ENCODE peak calls at places on chromosomes 1 and 21, in four cellular contexts. X is ovary; C is CD4-positive, alpha-beta T cell; D is OCI-LY7. O is an unnamed sample.

GRCh38 chr1:31152181-31152768 is 86.8 kb upstream of the PUM1 start:
- DNase-seq in X (no peak), C (no peak), D (peak; percentile 33), O (no peak)

GRCh38 chr1:16204634-16205332 is 7.7 kb downstream of the ARHGEF19 start:
- DNase-seq in X (no peak), C (no peak), D (peak; percentile 44), O (no peak)

GRCh38 chr1:210250665-210250997 is 18.0 kb downstream of the SERTAD4 start:
- DNase-seq in X (no peak), C (no peak), D (no peak), O (peak; percentile 18)

GRCh38 chr1:36651176-36651910 is 168.6 kb upstream of the CSF3R start:
- DNase-seq in X (no peak), C (no peak), D (no peak), O (no peak)

GRCh38 chr1:230753191-230753585 is 6.0 kb downstream of the CAPN9 start:
- DNase-seq in X (no peak), C (no peak), D (no peak), O (no peak)

GRCh38 chr21:14243877-14244276 is 27.9 kb downstream of the RBM11 start:
- DNase-seq in X (no peak), C (no peak), D (no peak), O (no peak)

GRCh38 chr1:53367503-53368313 is 39.8 kb upstream of the LRP8 start:
- DNase-seq in X (no peak), C (peak; percentile 23), D (peak; percentile 82), O (peak; percentile 69)

GRCh38 chr1:245692318-245692717 is 537.5 kb downstream of the KIF26B start:
- DNase-seq in X (no peak), C (no peak), D (no peak), O (no peak)

GRCh38 chr1:17369466-17369865 is 2.5 kb upstream of the PADI6 start:
- DNase-seq in X (no peak), C (no peak), D (no peak), O (no peak)

GRCh38 chr1:13662498-13662897 is 37.5 kb upstream of the PRDM2 start:
- DNase-seq in X (peak; percentile 60), C (no peak), D (no peak), O (no peak)

GRCh38 chr1:22808846-22809501 is 98.3 kb downstream of the EPHB2 start:
- DNase-seq in X (peak; percentile 73), C (no peak), D (no peak), O (no peak)

GRCh38 chr1:155410931-155411330 is 90.2 kb downstream of the RUSC1 start:
- DNase-seq in X (no peak), C (no peak), D (no peak), O (peak; percentile 87)
- H3K27ac ChIP-seq in X (no peak overlapping the region), C (no peak overlapping the region), D (no peak overlapping the region), O (peak overlapping the region; percentile 60)

GRCh38 chr1:59057801-59058200 is 239.1 kb upstream of the FGGY start:
- DNase-seq in X (no peak), C (no peak), D (no peak), O (no peak)
- H3K27ac ChIP-seq in X (no peak overlapping the region), C (no peak overlapping the region), D (no peak overlapping the region), O (no peak overlapping the region)

DNA sequence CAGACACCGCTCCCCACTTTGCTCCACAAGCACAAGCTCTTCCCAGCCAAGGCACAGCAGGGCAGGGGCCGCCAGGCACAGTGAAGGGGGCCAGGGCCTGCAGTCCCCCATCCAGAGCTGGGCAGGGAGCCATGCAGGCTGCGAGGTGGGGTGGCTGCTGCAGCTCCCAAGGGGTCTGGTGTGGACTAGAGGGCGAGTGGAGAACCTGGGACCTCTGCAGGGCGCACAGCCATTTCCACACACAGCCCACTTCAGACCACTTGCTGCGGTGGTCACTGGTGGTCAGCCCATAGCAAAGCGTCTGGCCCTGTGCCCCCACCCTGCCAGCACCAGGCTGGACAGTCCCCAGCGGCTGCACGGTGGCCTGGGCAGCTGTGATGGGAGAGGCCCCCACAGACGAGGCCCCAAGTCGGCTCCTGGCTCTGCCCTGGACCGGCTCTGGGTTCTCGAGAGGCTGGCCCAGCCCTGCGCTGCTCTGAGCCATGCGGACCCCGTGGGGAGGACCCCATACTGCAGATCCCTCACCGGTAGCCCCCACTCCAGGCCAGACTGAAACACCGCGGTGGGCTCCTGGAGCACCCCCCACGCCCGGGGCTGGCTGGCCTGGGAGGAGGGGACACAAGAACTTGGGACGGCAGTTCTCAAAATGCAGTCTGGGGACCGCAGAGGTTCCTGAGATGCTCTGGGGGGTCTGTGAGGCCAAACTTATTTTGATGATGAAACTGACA is 47.1 kb upstream of the COL6A2 start:
- DNase-seq in X (peak; percentile 42), C (no peak), D (no peak), O (no peak)
- H3K27ac ChIP-seq in X (peak overlapping the region; percentile 84), C (no peak overlapping the region), D (no peak overlapping the region), O (no peak overlapping the region)

GRCh38 chr1:56541408-56541807 is 38.0 kb downstream of the PLPP3 start:
- DNase-seq in X (no peak), C (no peak), D (no peak), O (no peak)

GRCh38 chr1:56542651-56543050 is 36.7 kb downstream of the PLPP3 start:
- DNase-seq in X (no peak), C (no peak), D (no peak), O (no peak)

GRCh38 chr1:56540467-56540866 is 38.9 kb downstream of the PLPP3 start:
- DNase-seq in X (no peak), C (no peak), D (no peak), O (no peak)

GRCh38 chr1:56537660-56538059 is 41.7 kb downstream of the PLPP3 start:
- DNase-seq in X (no peak), C (no peak), D (no peak), O (no peak)

DNA sequence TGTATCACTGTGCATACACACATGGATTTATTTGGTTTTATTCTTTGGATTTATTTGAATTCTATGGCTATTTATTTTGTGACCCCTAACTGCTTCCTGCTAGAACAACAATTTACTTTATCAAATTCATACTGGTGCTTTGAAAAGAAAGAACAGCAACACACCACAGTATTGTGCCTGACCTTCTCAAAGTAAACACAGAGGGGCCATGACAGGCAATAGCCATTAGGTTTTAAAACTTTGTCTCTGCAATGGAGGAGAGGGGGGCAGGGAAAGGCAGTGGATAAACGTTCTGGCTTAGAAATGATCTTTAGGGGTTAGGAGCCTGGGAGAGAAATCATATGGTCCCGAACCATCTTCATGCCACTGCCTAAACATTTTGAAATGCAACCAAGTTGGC is 40.0 kb downstream of the PLPP3 start:
- DNase-seq in X (no peak), C (no peak), D (no peak), O (no peak)
- H3K27ac ChIP-seq in X (no peak overlapping the region), C (no peak overlapping the region), D (no peak overlapping the region), O (no peak overlapping the region)

GRCh38 chr1:27727126-27727525 is 1.4 kb downstream of the FAM76A start:
- DNase-seq in X (no peak), C (no peak), D (peak; percentile 7), O (no peak)

GRCh38 chr1:27726173-27726793 is 522 bp downstream of the FAM76A start:
- DNase-seq in X (peak; percentile 56), C (peak; percentile 10), D (peak; percentile 61), O (peak; percentile 63)

GRCh38 chr1:27724961-27725373 is 794 bp upstream of the FAM76A start:
- DNase-seq in X (peak; percentile 35), C (no peak), D (peak; percentile 25), O (no peak)

DNA sequence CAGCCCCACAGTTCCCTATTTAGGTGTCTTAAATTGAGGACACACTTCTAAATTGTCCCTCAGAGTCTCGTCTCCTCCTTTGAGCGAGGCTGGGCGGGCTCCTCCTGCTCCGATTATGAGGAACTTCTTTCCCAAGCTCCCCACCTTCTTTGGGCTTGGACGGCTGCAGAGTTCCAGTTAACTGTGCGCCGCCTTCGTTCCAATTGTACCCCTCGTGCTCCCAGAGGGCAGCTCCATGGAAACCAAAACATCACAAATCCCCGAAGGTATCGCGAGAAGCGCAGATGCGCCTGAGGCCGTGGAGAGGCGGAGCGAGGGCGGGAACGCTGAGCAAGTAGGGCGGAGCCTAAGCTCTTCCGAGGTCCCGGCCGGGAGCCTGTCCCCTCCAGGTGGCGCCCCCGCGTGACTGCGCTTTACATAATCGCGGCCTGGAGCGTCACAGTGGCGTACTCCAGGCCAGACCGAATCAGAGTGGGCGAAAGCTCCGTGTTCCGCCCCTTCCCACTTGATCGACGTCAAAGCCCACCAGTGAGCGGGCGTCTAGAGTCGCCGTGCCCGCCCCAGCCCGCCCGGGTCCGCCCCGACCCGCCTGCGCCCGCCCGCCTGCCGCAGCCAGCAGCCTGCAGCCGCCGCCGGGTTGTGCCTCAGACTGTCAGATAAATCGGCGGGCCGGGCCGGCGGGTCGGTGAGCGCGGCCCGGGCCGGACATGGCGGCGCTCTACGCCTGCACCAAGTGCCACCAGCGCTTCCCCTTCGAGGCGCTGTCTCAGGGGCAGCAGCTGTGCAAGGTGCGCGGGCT is at the start of gene FAM76A:
- DNase-seq in X (peak; percentile 100), C (peak; percentile 99), D (peak; percentile 100), O (peak; percentile 99)
- H3K27ac ChIP-seq in X (peak within 1 kb of the TSS; percentile 75), C (peak within 1 kb of the TSS; percentile 82), D (peak within 1 kb of the TSS; percentile 45), O (peak within 1 kb of the TSS; percentile 78)

GRCh38 chr1:226634611-226635246 is 86.2 kb downstream of the STUM start:
- DNase-seq in X (peak; percentile 22), C (no peak), D (no peak), O (no peak)

GRCh38 chr1:226637147-226637935 is 88.8 kb downstream of the STUM start:
- DNase-seq in X (peak; percentile 80), C (no peak), D (peak; percentile 42), O (no peak)

GRCh38 chr1:226636847-226637096 is 88.2 kb downstream of the STUM start:
- DNase-seq in X (no peak), C (no peak), D (no peak), O (no peak)

GRCh38 chr1:226634156-226634588 is 85.6 kb downstream of the STUM start:
- DNase-seq in X (peak; percentile 87), C (peak; percentile 77), D (peak; percentile 81), O (peak; percentile 79)

DNA sequence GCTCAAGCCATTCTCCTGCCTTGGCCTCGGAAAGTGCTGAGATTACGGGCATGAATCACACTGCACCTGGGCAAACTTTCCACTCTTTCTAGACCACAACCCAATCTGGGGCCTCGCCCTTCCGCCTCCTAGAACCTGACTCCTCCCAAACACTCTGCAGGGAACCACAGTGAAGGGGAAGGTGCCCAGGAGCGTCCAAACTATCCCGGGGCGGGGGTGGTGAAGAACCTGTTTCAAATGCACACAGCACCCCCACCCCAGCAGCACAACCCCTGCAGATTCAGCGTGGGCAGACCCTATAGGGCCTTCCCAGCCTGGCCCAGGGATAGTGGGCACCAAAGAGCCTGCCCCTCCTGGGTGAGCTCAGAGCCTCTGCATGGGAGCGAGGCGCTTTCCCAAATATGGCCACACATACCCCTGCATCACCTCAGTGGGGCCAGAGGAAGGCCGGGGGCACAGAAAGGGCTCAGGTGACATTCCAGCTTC is 86.9 kb downstream of the STUM start:
- DNase-seq in X (peak; percentile 15), C (peak; percentile 25), D (no peak), O (peak; percentile 72)
- H3K27ac ChIP-seq in X (no peak overlapping the region), C (peak overlapping the region; percentile 22), D (no peak overlapping the region), O (peak overlapping the region; percentile 75)

GRCh38 chr1:3162483-3162882 is 93.5 kb downstream of the PRDM16 start:
- DNase-seq in X (no peak), C (no peak), D (no peak), O (no peak)
- H3K27ac ChIP-seq in X (no peak overlapping the region), C (no peak overlapping the region), D (no peak overlapping the region), O (no peak overlapping the region)

GRCh38 chr21:33828577-33828976 is 87.0 kb downstream of the ATP5PO start:
- DNase-seq in X (no peak), C (no peak), D (no peak), O (no peak)
- H3K27ac ChIP-seq in X (no peak overlapping the region), C (no peak overlapping the region), D (no peak overlapping the region), O (no peak overlapping the region)

O was measured in MM.1S.